ENCODE peak calls at places on chromosome 1, in six cellular contexts. One of them, this sample, is unnamed.
A peak's percentile ranks its signal among the peaks of the same experiment; 100 is the strongest.

GRCh38 chr1:116334015-116334547 is 39.0 kb upstream of the ATP1A1 start:
- DNase-seq in osteoblast: no peak
- DNase-seq in mucosa of descending colon: peak; percentile 55
- DNase-seq in ovary: no peak
- DNase-seq in psoas muscle: no peak
- DNase-seq in left lung: no peak
- DNase-seq in this sample: peak; percentile 54

GRCh38 chr1:154808909-154809262 is 61.2 kb downstream of the KCNN3 start:
- DNase-seq in osteoblast: no peak
- DNase-seq in mucosa of descending colon: no peak
- DNase-seq in ovary: no peak
- DNase-seq in psoas muscle: peak; percentile 54
- DNase-seq in left lung: no peak
- DNase-seq in this sample: peak; percentile 65

GRCh38 chr1:220528049-220528678 is at the start of gene MARK1:
- DNase-seq in osteoblast: peak; percentile 90
- DNase-seq in mucosa of descending colon: peak; percentile 73
- DNase-seq in ovary: peak; percentile 18
- DNase-seq in psoas muscle: peak; percentile 67
- DNase-seq in left lung: peak; percentile 81
- DNase-seq in this sample: peak; percentile 74

GRCh38 chr1:33547574-33547973 is 75.1 kb downstream of the ZSCAN20 start:
- DNase-seq in osteoblast: no peak
- DNase-seq in mucosa of descending colon: no peak
- DNase-seq in ovary: no peak
- DNase-seq in psoas muscle: no peak
- DNase-seq in left lung: no peak
- DNase-seq in this sample: no peak

GRCh38 chr1:12173631-12174121 is 6.9 kb downstream of the TNFRSF1B start:
- DNase-seq in osteoblast: peak; percentile 75
- DNase-seq in mucosa of descending colon: peak; percentile 75
- DNase-seq in ovary: no peak
- DNase-seq in psoas muscle: peak; percentile 45
- DNase-seq in left lung: peak; percentile 83
- DNase-seq in this sample: peak; percentile 41

GRCh38 chr1:10211805-10212405 is 1.5 kb downstream of the KIF1B start:
- DNase-seq in osteoblast: peak; percentile 65
- DNase-seq in mucosa of descending colon: no peak
- DNase-seq in ovary: no peak
- DNase-seq in psoas muscle: peak; percentile 33
- DNase-seq in left lung: no peak
- DNase-seq in this sample: no peak

GRCh38 chr1:149937779-149938178 is 1.1 kb upstream of the MTMR11 start:
- DNase-seq in osteoblast: no peak
- DNase-seq in mucosa of descending colon: no peak
- DNase-seq in ovary: no peak
- DNase-seq in psoas muscle: no peak
- DNase-seq in left lung: no peak
- DNase-seq in this sample: no peak

GRCh38 chr1:228453022-228453560 is 34.1 kb upstream of the RNF187 start:
- DNase-seq in osteoblast: peak; percentile 80
- DNase-seq in mucosa of descending colon: no peak
- DNase-seq in ovary: no peak
- DNase-seq in psoas muscle: no peak
- DNase-seq in left lung: no peak
- DNase-seq in this sample: no peak

GRCh38 chr1:220013497-220013896 is 32.8 kb downstream of the EPRS1 start:
- DNase-seq in osteoblast: no peak
- DNase-seq in mucosa of descending colon: no peak
- DNase-seq in ovary: no peak
- DNase-seq in psoas muscle: no peak
- DNase-seq in left lung: no peak
- DNase-seq in this sample: no peak

GRCh38 chr1:209277662-209278061 is 305.9 kb upstream of the CAMK1G start:
- DNase-seq in osteoblast: no peak
- DNase-seq in mucosa of descending colon: no peak
- DNase-seq in ovary: no peak
- DNase-seq in psoas muscle: no peak
- DNase-seq in left lung: no peak
- DNase-seq in this sample: no peak

GRCh38 chr1:240306673-240307072 is 215.0 kb downstream of the FMN2 start:
- DNase-seq in osteoblast: no peak
- DNase-seq in mucosa of descending colon: no peak
- DNase-seq in ovary: no peak
- DNase-seq in psoas muscle: no peak
- DNase-seq in left lung: no peak
- DNase-seq in this sample: no peak

GRCh38 chr1:210223174-210223904 is 9.3 kb upstream of the SERTAD4 start:
- DNase-seq in osteoblast: no peak
- DNase-seq in mucosa of descending colon: no peak
- DNase-seq in ovary: no peak
- DNase-seq in psoas muscle: no peak
- DNase-seq in left lung: no peak
- DNase-seq in this sample: no peak

GRCh38 chr1:159866066-159866465 is 3.6 kb upstream of the VSIG8 start:
- DNase-seq in osteoblast: no peak
- DNase-seq in mucosa of descending colon: no peak
- DNase-seq in ovary: no peak
- DNase-seq in psoas muscle: no peak
- DNase-seq in left lung: no peak
- DNase-seq in this sample: no peak

GRCh38 chr1:156372876-156373275 is 3.9 kb downstream of the RHBG start:
- DNase-seq in osteoblast: peak; percentile 38
- DNase-seq in mucosa of descending colon: no peak
- DNase-seq in ovary: no peak
- DNase-seq in psoas muscle: no peak
- DNase-seq in left lung: no peak
- DNase-seq in this sample: no peak

GRCh38 chr1:14923400-14924011 is 230.0 kb upstream of the TMEM51 start:
- DNase-seq in osteoblast: no peak
- DNase-seq in mucosa of descending colon: no peak
- DNase-seq in ovary: no peak
- DNase-seq in psoas muscle: no peak
- DNase-seq in left lung: no peak
- DNase-seq in this sample: no peak

GRCh38 chr1:208242186-208242585 is 2.0 kb downstream of the PLXNA2 start:
- DNase-seq in osteoblast: no peak
- DNase-seq in mucosa of descending colon: no peak
- DNase-seq in ovary: no peak
- DNase-seq in psoas muscle: no peak
- DNase-seq in left lung: no peak
- DNase-seq in this sample: no peak

GRCh38 chr1:67484492-67484891 is 54.3 kb upstream of the SERBP1 start:
- DNase-seq in osteoblast: no peak
- DNase-seq in mucosa of descending colon: no peak
- DNase-seq in ovary: no peak
- DNase-seq in psoas muscle: no peak
- DNase-seq in left lung: no peak
- DNase-seq in this sample: no peak

GRCh38 chr1:199302554-199302953 is 663.7 kb downstream of the PTPRC start:
- DNase-seq in osteoblast: peak; percentile 69
- DNase-seq in mucosa of descending colon: no peak
- DNase-seq in ovary: no peak
- DNase-seq in psoas muscle: no peak
- DNase-seq in left lung: no peak
- DNase-seq in this sample: no peak

GRCh38 chr1:44802306-44803061 is 2.3 kb downstream of the PLK3 start:
- DNase-seq in osteoblast: peak; percentile 91
- DNase-seq in mucosa of descending colon: peak; percentile 32
- DNase-seq in ovary: no peak
- DNase-seq in psoas muscle: no peak
- DNase-seq in left lung: peak; percentile 65
- DNase-seq in this sample: no peak

GRCh38 chr1:167066333-167067122 is 23.6 kb downstream of the GPA33 start:
- DNase-seq in osteoblast: peak; percentile 96
- DNase-seq in mucosa of descending colon: peak; percentile 89
- DNase-seq in ovary: peak; percentile 45
- DNase-seq in psoas muscle: peak; percentile 72
- DNase-seq in left lung: peak; percentile 95
- DNase-seq in this sample: peak; percentile 66

GRCh38 chr1:153614906-153615305 is 1.2 kb downstream of the S100A14 start:
- DNase-seq in osteoblast: no peak
- DNase-seq in mucosa of descending colon: peak; percentile 32
- DNase-seq in ovary: no peak
- DNase-seq in psoas muscle: no peak
- DNase-seq in left lung: no peak
- DNase-seq in this sample: no peak

GRCh38 chr1:217333939-217334338 is 297.0 kb downstream of the GPATCH2 start:
- DNase-seq in osteoblast: peak; percentile 55
- DNase-seq in mucosa of descending colon: no peak
- DNase-seq in ovary: no peak
- DNase-seq in psoas muscle: no peak
- DNase-seq in left lung: no peak
- DNase-seq in this sample: peak; percentile 9

GRCh38 chr1:22763479-22764200 is 53.0 kb downstream of the EPHB2 start:
- DNase-seq in osteoblast: peak; percentile 62
- DNase-seq in mucosa of descending colon: no peak
- DNase-seq in ovary: no peak
- DNase-seq in psoas muscle: no peak
- DNase-seq in left lung: no peak
- DNase-seq in this sample: no peak

DNA sequence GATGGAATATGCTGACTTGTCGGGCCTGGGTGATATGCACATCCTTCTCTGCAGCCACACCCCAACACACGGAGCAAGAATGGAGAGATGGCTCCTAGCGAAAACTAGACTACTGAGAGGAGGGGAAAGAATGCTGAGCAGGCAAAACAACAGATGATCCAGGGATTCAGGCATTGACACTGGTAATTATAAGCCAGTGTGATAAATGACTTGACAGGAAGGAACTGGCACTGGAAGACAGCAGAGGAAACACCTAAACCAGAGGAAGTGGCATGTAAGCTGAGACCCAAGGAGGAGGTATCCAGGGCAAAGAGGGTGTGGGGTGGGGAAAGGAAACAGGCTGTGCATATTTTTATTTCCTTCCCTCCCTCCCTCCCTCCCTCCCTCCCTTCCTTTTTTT is 31.7 kb upstream of the KHDRBS1 start:
- DNase-seq in osteoblast: peak; percentile 8
- DNase-seq in mucosa of descending colon: no peak
- DNase-seq in ovary: no peak
- DNase-seq in psoas muscle: no peak
- DNase-seq in left lung: no peak
- DNase-seq in this sample: no peak
- H3K4me1 ChIP-seq in osteoblast: peaks cover 16% of the 10 kb centered on the region
- H3K4me1 ChIP-seq in mucosa of descending colon: no peaks in the 10 kb centered on the region
- H3K4me1 ChIP-seq in ovary: peaks cover 3% of the 10 kb centered on the region
- H3K4me1 ChIP-seq in psoas muscle: no peaks in the 10 kb centered on the region
- H3K4me1 ChIP-seq in left lung: peaks cover 5% of the 10 kb centered on the region
- H3K4me1 ChIP-seq in this sample: peaks cover 20% of the 10 kb centered on the region

DNA sequence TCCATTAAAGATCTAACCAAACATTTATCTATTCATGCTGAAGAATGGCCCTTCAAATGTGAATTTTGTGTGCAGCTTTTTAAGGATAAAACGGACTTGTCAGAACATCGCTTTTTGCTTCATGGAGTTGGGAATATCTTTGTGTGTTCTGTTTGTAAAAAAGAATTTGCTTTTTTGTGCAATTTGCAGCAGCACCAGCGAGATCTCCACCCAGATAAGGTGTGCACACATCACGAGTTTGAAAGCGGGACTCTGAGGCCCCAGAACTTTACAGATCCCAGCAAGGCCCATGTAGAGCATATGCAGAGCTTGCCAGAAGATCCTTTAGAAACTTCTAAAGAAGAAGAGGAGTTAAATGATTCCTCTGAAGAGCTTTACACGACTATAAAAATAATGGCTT is 81.2 kb downstream of the PRDM2 start:
- DNase-seq in osteoblast: no peak
- DNase-seq in mucosa of descending colon: no peak
- DNase-seq in ovary: no peak
- DNase-seq in psoas muscle: no peak
- DNase-seq in left lung: no peak
- DNase-seq in this sample: no peak
- H3K4me1 ChIP-seq in osteoblast: peaks cover 33% of the 10 kb centered on the region
- H3K4me1 ChIP-seq in mucosa of descending colon: no peaks in the 10 kb centered on the region
- H3K4me1 ChIP-seq in ovary: peaks cover 22% of the 10 kb centered on the region
- H3K4me1 ChIP-seq in psoas muscle: peaks cover 15% of the 10 kb centered on the region
- H3K4me1 ChIP-seq in left lung: no peaks in the 10 kb centered on the region
- H3K4me1 ChIP-seq in this sample: peaks cover 33% of the 10 kb centered on the region

GRCh38 chr1:205316179-205316578 is 5.4 kb downstream of the NUAK2 start:
- DNase-seq in osteoblast: no peak
- DNase-seq in mucosa of descending colon: no peak
- DNase-seq in ovary: no peak
- DNase-seq in psoas muscle: no peak
- DNase-seq in left lung: no peak
- DNase-seq in this sample: peak; percentile 32
- H3K4me1 ChIP-seq in osteoblast: peaks cover 51% of the 10 kb centered on the region
- H3K4me1 ChIP-seq in mucosa of descending colon: peaks cover 67% of the 10 kb centered on the region
- H3K4me1 ChIP-seq in ovary: peaks cover 22% of the 10 kb centered on the region
- H3K4me1 ChIP-seq in psoas muscle: peaks cover 60% of the 10 kb centered on the region
- H3K4me1 ChIP-seq in left lung: peaks cover 32% of the 10 kb centered on the region
- H3K4me1 ChIP-seq in this sample: peaks cover 60% of the 10 kb centered on the region

GRCh38 chr1:51189421-51190073 is 46.5 kb upstream of the RNF11 start:
- DNase-seq in osteoblast: peak; percentile 79
- DNase-seq in mucosa of descending colon: no peak
- DNase-seq in ovary: peak; percentile 25
- DNase-seq in psoas muscle: no peak
- DNase-seq in left lung: no peak
- DNase-seq in this sample: peak; percentile 15
- H3K4me1 ChIP-seq in osteoblast: no peaks in the 10 kb centered on the region
- H3K4me1 ChIP-seq in mucosa of descending colon: no peaks in the 10 kb centered on the region
- H3K4me1 ChIP-seq in ovary: peaks cover 2% of the 10 kb centered on the region
- H3K4me1 ChIP-seq in psoas muscle: no peaks in the 10 kb centered on the region
- H3K4me1 ChIP-seq in left lung: no peaks in the 10 kb centered on the region
- H3K4me1 ChIP-seq in this sample: no peaks in the 10 kb centered on the region

GRCh38 chr1:2415801-2416208 is 3.4 kb upstream of the PEX10 start:
- DNase-seq in osteoblast: no peak
- DNase-seq in mucosa of descending colon: peak; percentile 81
- DNase-seq in ovary: no peak
- DNase-seq in psoas muscle: no peak
- DNase-seq in left lung: peak; percentile 76
- DNase-seq in this sample: no peak
- H3K4me1 ChIP-seq in osteoblast: peaks cover 16% of the 10 kb centered on the region
- H3K4me1 ChIP-seq in mucosa of descending colon: peaks cover 44% of the 10 kb centered on the region
- H3K4me1 ChIP-seq in ovary: peaks cover 6% of the 10 kb centered on the region
- H3K4me1 ChIP-seq in psoas muscle: peaks cover 19% of the 10 kb centered on the region
- H3K4me1 ChIP-seq in left lung: peaks cover 16% of the 10 kb centered on the region
- H3K4me1 ChIP-seq in this sample: peaks cover 18% of the 10 kb centered on the region